ENCODE peak calls at places on chromosomes 3 and 15, in seven cellular contexts. X, J, M, A, E, F and V are unnamed samples. For H3K27me3 and H3K36me3, the result is how much of the 10 kb centered on the place peaks cover.

GRCh38 chr15:63156708-63157065 is 590 bp downstream of the RPS27L start:
- DNase-seq in X (peak), E (no peak), A (peak), M (peak), F (no peak), J (peak), V (peak)

GRCh38 chr3:112132554-112132953 is 494 bp downstream of the GCSAM start:
- DNase-seq in M (no peak), A (no peak), E (no peak), J (no peak), X (no peak), F (no peak), V (no peak)

GRCh38 chr3:35832140-35832571 is 192.8 kb downstream of the ARPP21 start:
- DNase-seq in J (no peak), X (no peak), E (peak), M (no peak), A (peak), F (no peak), V (peak)

GRCh38 chr3:187136936-187137335 is 2.4 kb downstream of the RPL39L start:
- DNase-seq in X (no peak), M (peak), F (no peak), J (no peak), A (no peak), E (no peak), V (peak)

GRCh38 chr15:33068531-33068990 is 126.0 kb downstream of the FMN1 start:
- DNase-seq in X (peak), A (no peak), F (no peak), M (peak), E (no peak), J (peak), V (peak)

GRCh38 chr3:71345429-71346027 is 238.0 kb downstream of the FOXP1 start:
- DNase-seq in F (no peak), A (no peak), X (no peak), M (peak), J (no peak), E (no peak), V (no peak)

GRCh38 chr3:54822206-54822605 is 105.7 kb downstream of the LRTM1 start:
- DNase-seq in A (peak), F (no peak), E (no peak), J (no peak), M (peak), X (no peak), V (peak)

GRCh38 chr3:77392181-77392580 is 352.3 kb downstream of the ROBO2 start:
- DNase-seq in F (no peak), X (peak), J (no peak), A (no peak), M (no peak), E (no peak), V (no peak)

GRCh38 chr3:41101231-41101630 is 98.1 kb upstream of the CTNNB1 start:
- DNase-seq in J (no peak), X (no peak), M (no peak), F (no peak), E (no peak), A (no peak), V (no peak)

GRCh38 chr3:53226841-53227407 is 28.9 kb downstream of the TKT start:
- DNase-seq in A (no peak), J (no peak), X (no peak), F (no peak), M (no peak), E (no peak), V (no peak)

GRCh38 chr15:71295242-71296031 is 180.2 kb downstream of the THSD4 start:
- DNase-seq in M (peak), F (no peak), E (no peak), J (no peak), A (peak), X (no peak), V (peak)

GRCh38 chr3:112003321-112004080 is 4.8 kb downstream of the TAGLN3 start:
- DNase-seq in X (no peak), A (no peak), M (no peak), F (no peak), J (no peak), E (no peak), V (peak)

GRCh38 chr3:15820911-15821310 is 23.1 kb upstream of the ANKRD28 start:
- DNase-seq in E (no peak), A (no peak), J (no peak), X (no peak), M (peak), F (no peak), V (no peak)

GRCh38 chr3:76096036-76096435 is 310.7 kb upstream of the ZNF717 start:
- DNase-seq in M (peak), X (no peak), E (no peak), A (no peak), F (no peak), J (no peak), V (peak)

GRCh38 chr3:49801160-49801559 is 1.5 kb upstream of the CDHR4 start:
- DNase-seq in F (no peak), X (no peak), M (no peak), E (no peak), J (no peak), A (peak), V (no peak)

GRCh38 chr3:40404591-40405198 is 17.7 kb downstream of the ENTPD3 start:
- DNase-seq in X (no peak), A (no peak), J (no peak), F (no peak), E (no peak), M (no peak), V (no peak)

GRCh38 chr15:99104788-99105515 is at the start of gene SYNM:
- DNase-seq in F (no peak), E (peak), J (peak), X (peak), A (peak), M (peak), V (peak)

GRCh38 chr15:78034495-78035191 is 42.9 kb downstream of the TBC1D2B start:
- DNase-seq in J (no peak), E (no peak), A (no peak), X (no peak), M (no peak), F (peak), V (peak)

GRCh38 chr3:49871536-49872157 is 1.9 kb upstream of the CAMKV start:
- DNase-seq in X (no peak), A (no peak), M (no peak), J (no peak), E (no peak), F (no peak), V (no peak)

GRCh38 chr3:159185443-159186050 is 383.7 kb downstream of the MFSD1 start:
- DNase-seq in F (no peak), J (no peak), A (no peak), E (no peak), X (no peak), M (peak), V (no peak)

GRCh38 chr3:53109822-53110771 is 20.1 kb downstream of the RFT1 start:
- DNase-seq in F (no peak), J (peak), E (peak), X (peak), A (peak), M (peak), V (peak)

GRCh38 chr3:13072239-13073041 is 789 bp downstream of the IQSEC1 start:
- DNase-seq in E (no peak), X (peak), M (no peak), J (peak), A (no peak), F (no peak), V (peak)

GRCh38 chr3:105728913-105729312 is 139.9 kb downstream of the CBLB start:
- DNase-seq in F (no peak), M (no peak), E (no peak), X (no peak), A (no peak), J (no peak), V (no peak)

GRCh38 chr3:174618368-174618767 is 240.8 kb upstream of the NAALADL2 start:
- DNase-seq in M (peak), A (no peak), F (no peak), J (no peak), E (no peak), X (no peak), V (no peak)

GRCh38 chr15:98953000-98953776 is 54.4 kb downstream of the PGPEP1L start:
- DNase-seq in F (no peak), M (no peak), A (no peak), J (peak), E (no peak), X (no peak), V (no peak)

GRCh38 chr15:68305420-68305871 is 27.9 kb downstream of the FEM1B start:
- DNase-seq in A (no peak), F (no peak), M (no peak), X (no peak), J (no peak), E (no peak), V (no peak)

GRCh38 chr3:160378331-160379109 is 20.5 kb downstream of the IFT80 start:
- DNase-seq in E (no peak), X (no peak), J (no peak), M (peak), F (no peak), A (peak), V (peak)

GRCh38 chr3:193824365-193824764 is 231.4 kb downstream of the OPA1 start:
- DNase-seq in E (no peak), X (no peak), F (no peak), J (no peak), A (no peak), M (no peak), V (no peak)

GRCh38 chr3:52520716-52521487 is 12.8 kb downstream of the NT5DC2 start:
- DNase-seq in F (no peak), A (no peak), J (no peak), E (no peak), X (no peak), M (no peak), V (no peak)

GRCh38 chr3:18018491-18019177 is 276.2 kb upstream of the TBC1D5 start:
- DNase-seq in J (no peak), M (no peak), E (no peak), F (no peak), A (no peak), X (no peak), V (no peak)

GRCh38 chr3:94440767-94441493 is 378.1 kb downstream of the NSUN3 start:
- DNase-seq in E (peak), M (peak), A (peak), X (no peak), F (no peak), J (no peak), V (peak)

GRCh38 chr3:108662141-108662738 is 72.7 kb downstream of the DZIP3 start:
- DNase-seq in M (peak), F (peak), A (peak), E (peak), X (peak), J (no peak), V (peak)

GRCh38 chr15:59738676-59739075 is 49.6 kb upstream of the BNIP2 start:
- DNase-seq in X (no peak), M (no peak), J (no peak), E (no peak), A (no peak), F (no peak), V (no peak)

GRCh38 chr3:134640872-134641470 is 9.9 kb downstream of the KY start:
- DNase-seq in X (peak), E (peak), J (no peak), F (no peak), A (peak), M (peak), V (peak)

GRCh38 chr3:31534036-31534435 is 1.3 kb downstream of the STT3B start:
- DNase-seq in J (no peak), A (peak), F (no peak), E (peak), X (no peak), M (peak), V (peak)

GRCh38 chr3:13141991-13142412 is 68.8 kb upstream of the IQSEC1 start:
- DNase-seq in E (peak), J (no peak), A (peak), X (peak), F (no peak), M (peak), V (peak)

GRCh38 chr3:167716920-167717319 is 17.8 kb downstream of the PDCD10 start:
- DNase-seq in J (no peak), M (no peak), E (peak), X (no peak), A (peak), F (no peak), V (no peak)

GRCh38 chr3:129794319-129795201 is 99.0 kb downstream of the TMCC1 start:
- DNase-seq in M (peak), J (peak), E (peak), F (peak), X (peak), A (peak), V (peak)

GRCh38 chr3:197809356-197810020 is 18.4 kb downstream of the LRCH3 start:
- DNase-seq in J (no peak), X (no peak), A (peak), M (peak), E (no peak), F (no peak), V (no peak)

DNA sequence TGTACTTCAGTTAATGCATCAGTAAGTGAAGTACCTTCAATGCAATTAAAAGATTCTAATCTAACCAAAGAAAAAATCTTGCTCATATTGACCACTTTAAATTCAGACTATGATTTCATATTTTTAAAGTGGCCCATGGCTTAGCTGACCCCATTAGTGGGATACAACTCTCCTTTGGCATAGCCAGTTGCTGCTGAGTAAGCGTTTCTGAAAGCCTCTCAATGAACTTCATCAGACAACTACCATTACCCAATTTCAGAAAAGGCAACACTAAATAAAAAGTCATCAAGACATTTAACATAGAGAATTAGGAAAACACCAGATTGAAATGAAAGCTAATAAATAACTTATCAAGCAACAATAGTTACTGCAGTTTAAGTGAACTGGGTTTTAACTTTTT is 27.0 kb downstream of the CADM2 start:
- DNase-seq in E (no peak), A (no peak), J (no peak), M (no peak), F (no peak), X (no peak), V (no peak)
- H3K27me3 ChIP-seq in E (under half), A (under half), J (under half), M (under half), F (under half), X (under half), V (under half)

GRCh38 chr3:150582620-150583019 is 20.5 kb upstream of the SELENOT start:
- DNase-seq in E (no peak), J (no peak), M (no peak), X (no peak), A (no peak), F (no peak), V (no peak)
- H3K36me3 ChIP-seq in E (under half), J (half or more), M (under half), X (under half), A (under half), F (under half), V (under half)

DNA sequence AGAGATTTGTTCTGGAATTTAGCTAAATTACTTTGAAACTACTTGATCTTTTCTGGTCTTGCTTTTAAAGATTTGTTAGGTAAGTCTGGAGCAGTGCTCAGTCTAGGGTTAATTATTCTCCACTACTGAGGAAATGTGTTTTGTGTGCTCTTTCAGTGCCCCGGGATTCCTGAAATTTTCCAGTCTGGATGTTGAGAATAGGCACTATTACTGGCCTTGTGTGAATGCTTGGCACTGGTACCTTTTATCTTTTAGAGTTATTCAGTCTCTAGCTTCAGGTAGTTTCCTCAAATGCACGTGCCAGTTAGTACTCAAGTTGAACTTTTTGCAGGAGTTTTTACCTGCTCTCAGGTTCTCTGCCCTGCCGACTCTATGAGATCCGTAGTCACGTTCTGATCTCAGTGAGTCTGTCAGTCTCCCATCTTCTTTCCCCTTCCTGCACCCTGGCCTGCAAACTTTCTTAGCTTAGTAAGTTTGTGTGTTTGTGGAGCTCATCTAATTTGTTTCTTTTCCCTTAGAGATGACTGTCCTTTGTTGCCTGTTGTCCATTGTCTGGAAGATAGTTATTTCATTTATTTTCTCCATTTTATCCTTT is 39.5 kb downstream of the TCF12 start:
- DNase-seq in F (no peak), J (no peak), A (peak), X (peak), M (no peak), E (peak), V (no peak)
- H3K4me3 ChIP-seq in F (no peak), J (no peak), A (no peak), X (no peak), M (no peak), E (no peak), V (no peak)

GRCh38 chr3:114270019-114270418 is 23.8 kb upstream of the TIGIT start:
- DNase-seq in M (no peak), X (no peak), A (no peak), F (no peak), E (no peak), J (no peak), V (no peak)

GRCh38 chr3:114274929-114275328 is 18.9 kb upstream of the TIGIT start:
- DNase-seq in F (no peak), E (no peak), X (no peak), M (peak), A (no peak), J (no peak), V (peak)

GRCh38 chr3:114272271-114272670 is 21.6 kb upstream of the TIGIT start:
- DNase-seq in X (no peak), J (no peak), M (no peak), F (no peak), A (no peak), E (no peak), V (no peak)
- H3K27me3 ChIP-seq in X (under half), J (under half), M (under half), F (under half), A (under half), E (under half), V (under half)

GRCh38 chr15:28147827-28148226 is 48.7 kb upstream of the OCA2 start:
- DNase-seq in M (no peak), E (no peak), F (no peak), X (no peak), A (no peak), J (no peak), V (no peak)
- H3K36me3 ChIP-seq in M (under half), E (under half), F (under half), X (under half), A (under half), J (half or more), V (under half)

GRCh38 chr15:74428442-74428787 is 5.3 kb downstream of the SEMA7A start:
- DNase-seq in M (no peak), E (no peak), X (no peak), J (no peak), F (no peak), A (no peak), V (no peak)

GRCh38 chr15:74429784-74430141 is 4.0 kb downstream of the SEMA7A start:
- DNase-seq in M (no peak), X (no peak), J (no peak), E (no peak), F (no peak), A (no peak), V (no peak)

GRCh38 chr15:74428970-74429783 is 4.6 kb downstream of the SEMA7A start:
- DNase-seq in A (no peak), M (no peak), E (no peak), J (no peak), X (no peak), F (no peak), V (no peak)

GRCh38 chr15:74426404-74427281 is 7.1 kb downstream of the SEMA7A start:
- DNase-seq in A (no peak), J (no peak), E (no peak), F (no peak), X (no peak), M (no peak), V (no peak)

DNA sequence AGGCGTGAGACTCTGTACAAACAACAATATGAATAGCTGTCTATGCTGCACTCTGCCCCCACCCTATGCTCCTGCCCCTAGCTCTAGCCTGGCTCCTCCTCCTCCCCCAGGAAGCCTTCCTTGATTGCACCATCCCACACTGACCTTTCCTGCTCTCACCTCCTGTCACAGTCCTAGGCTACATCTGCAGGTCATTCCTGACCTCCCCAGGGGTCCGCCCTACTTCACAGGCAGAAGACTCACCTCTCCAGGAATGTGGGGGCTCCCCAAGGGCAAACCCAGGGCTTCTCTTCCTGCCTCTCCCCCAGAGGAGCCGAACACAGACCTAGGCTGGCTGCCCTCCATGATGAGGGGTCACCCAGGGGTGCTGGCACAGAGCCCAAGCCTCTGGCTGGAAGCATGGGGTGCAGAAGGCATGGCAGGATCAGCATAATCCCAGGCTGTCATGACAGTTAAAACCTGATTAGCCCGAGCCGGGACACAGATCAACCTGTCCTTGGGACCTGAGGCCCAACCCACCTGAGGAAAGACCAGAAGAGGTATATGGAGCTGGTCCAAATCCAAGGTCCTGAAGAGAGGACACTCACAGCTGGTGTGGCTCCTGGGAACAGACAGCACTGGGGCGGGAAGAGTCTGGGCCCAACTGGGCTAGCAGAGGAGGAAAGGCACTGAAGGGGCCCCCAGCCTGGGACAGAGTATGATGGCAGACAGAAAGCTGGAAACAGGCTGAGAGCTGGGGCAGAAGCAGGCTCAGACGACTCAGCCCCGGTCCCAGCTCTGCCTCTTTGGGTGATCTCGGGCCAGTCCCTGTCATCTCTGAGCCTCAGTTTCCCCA is 5.9 kb downstream of the SEMA7A start:
- DNase-seq in E (no peak), A (no peak), J (no peak), X (no peak), M (no peak), F (no peak), V (no peak)
- H3K4me3 ChIP-seq in E (no peak), A (no peak), J (no peak), X (no peak), M (no peak), F (no peak), V (no peak)

DNA sequence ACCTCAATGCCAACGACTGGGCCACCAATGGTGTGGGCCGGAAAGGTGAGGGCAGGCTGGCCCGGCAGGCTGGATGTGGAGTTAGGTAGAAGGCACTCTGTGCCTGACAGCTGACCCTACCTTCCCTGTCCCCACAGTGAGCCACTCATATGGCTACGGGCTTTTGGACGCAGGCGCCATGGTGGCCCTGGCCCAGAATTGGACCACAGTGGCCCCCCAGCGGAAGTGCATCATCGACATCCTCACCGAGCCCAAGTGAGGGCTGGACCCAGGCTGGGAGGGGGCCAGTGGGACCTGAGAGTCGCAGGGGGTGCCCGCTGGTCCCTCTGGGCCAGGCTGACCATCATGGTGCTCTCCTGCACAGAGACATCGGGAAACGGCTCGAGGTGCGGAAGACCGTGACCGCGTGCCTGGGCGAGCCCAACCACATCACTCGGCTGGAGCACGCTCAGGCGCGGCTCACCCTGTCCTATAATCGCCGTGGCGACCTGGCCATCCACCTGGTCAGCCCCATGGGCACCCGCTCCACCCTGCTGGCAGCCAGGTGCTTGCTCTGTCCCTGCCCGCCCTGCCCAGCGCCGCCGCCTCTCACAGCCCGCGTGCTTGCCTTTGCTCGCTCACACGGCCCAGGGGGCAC is 4.5 kb upstream of the FES start:
- DNase-seq in E (no peak), A (no peak), M (no peak), J (no peak), X (no peak), F (no peak), V (no peak)
- H3K27me3 ChIP-seq in E (under half), A (under half), M (under half), J (under half), X (under half), F (under half), V (under half)